ENCODE peak calls at places on chromosomes 12 and 14, in nine cellular contexts. B is Calu3, I is K562, Z is progenitor cell of endocrine pancreas, Q is tibial artery, Y is endothelial cell, H is Panc1, C is lung, L is AG09309. K is an unnamed sample.

GRCh38 chr12:46609281-46609623 is 216.5 kb downstream of the SLC38A4 start:
- DNase-seq in B (no peak), I (no peak), Z (no peak), Q (no peak), Y (no peak), H (no peak), C (no peak), L (no peak), K (no peak)

GRCh38 chr12:60830381-60830780 is 1234.6 kb downstream of the SLC16A7 start:
- DNase-seq in B (no peak), I (no peak), Z (no peak), Q (no peak), Y (no peak), H (no peak), C (no peak), L (no peak), K (peak; percentile 36)

GRCh38 chr14:69288001-69288771 is 28.2 kb downstream of the GALNT16 start:
- DNase-seq in B (peak; percentile 10), I (no peak), Z (no peak), Q (peak; percentile 69), Y (peak; percentile 23), H (no peak), C (no peak), L (peak; percentile 72), K (peak; percentile 33)

GRCh38 chr12:76337583-76337982 is 10.6 kb downstream of the BBS10 start:
- DNase-seq in B (no peak), I (no peak), Z (no peak), Q (no peak), Y (no peak), H (no peak), C (no peak), L (no peak), K (peak; percentile 17)

GRCh38 chr12:48999371-49000131 is at the start of gene DDN:
- DNase-seq in B (no peak), I (peak; percentile 80), Z (no peak), Q (no peak), Y (no peak), H (no peak), C (no peak), L (no peak), K (peak; percentile 32)

GRCh38 chr14:95903616-95904107 is 27.0 kb downstream of the TUNAR start:
- DNase-seq in B (no peak), I (no peak), Z (no peak), Q (no peak), Y (no peak), H (no peak), C (no peak), L (no peak), K (no peak)

GRCh38 chr12:61713121-61713520 is 547.1 kb upstream of the USP15 start:
- DNase-seq in B (no peak), I (no peak), Z (no peak), Q (no peak), Y (no peak), H (no peak), C (no peak), L (no peak), K (no peak)

GRCh38 chr14:77039285-77040058 is 11.0 kb upstream of the IRF2BPL start:
- DNase-seq in B (no peak), I (no peak), Z (no peak), Q (no peak), Y (no peak), H (no peak), C (no peak), L (no peak), K (no peak)

GRCh38 chr12:25745281-25745680 is 192.2 kb upstream of the LMNTD1 start:
- DNase-seq in B (no peak), I (no peak), Z (no peak), Q (no peak), Y (no peak), H (no peak), C (no peak), L (no peak), K (no peak)

GRCh38 chr14:90060965-90061848 is 587 bp upstream of the KCNK13 start:
- DNase-seq in B (peak; percentile 6), I (peak; percentile 35), Z (no peak), Q (no peak), Y (peak; percentile 7), H (no peak), C (no peak), L (no peak), K (no peak)

GRCh38 chr12:42421844-42422779 is 96.1 kb downstream of the PPHLN1 start:
- DNase-seq in B (no peak), I (peak; percentile 18), Z (no peak), Q (no peak), Y (no peak), H (no peak), C (no peak), L (peak; percentile 23), K (peak; percentile 49)

GRCh38 chr14:102558566-102558965 is 33.9 kb upstream of the RCOR1 start:
- DNase-seq in B (no peak), I (no peak), Z (no peak), Q (no peak), Y (no peak), H (no peak), C (no peak), L (no peak), K (no peak)

GRCh38 chr12:128267651-128268347 is 829 bp downstream of the TMEM132C start:
- DNase-seq in B (no peak), I (no peak), Z (no peak), Q (no peak), Y (no peak), H (no peak), C (no peak), L (no peak), K (no peak)

GRCh38 chr14:105356927-105357326 is 41.4 kb upstream of the TEX22 start:
- DNase-seq in B (no peak), I (no peak), Z (no peak), Q (no peak), Y (no peak), H (no peak), C (no peak), L (no peak), K (no peak)

GRCh38 chr12:93790472-93791152 is 113.4 kb downstream of the CRADD start:
- DNase-seq in B (peak; percentile 73), I (peak; percentile 35), Z (no peak), Q (no peak), Y (no peak), H (no peak), C (no peak), L (no peak), K (peak; percentile 84)

GRCh38 chr14:88535149-88535548 is 19.7 kb downstream of the PTPN21 start:
- DNase-seq in B (peak; percentile 56), I (peak; percentile 9), Z (no peak), Q (no peak), Y (peak; percentile 21), H (no peak), C (no peak), L (no peak), K (no peak)
- TF ChIP-seq CTCF in B (no peak), I (no peak), Z (peak; percentile 13), Q (no peak), Y (no peak), H (no peak), C (no peak), L (no peak), K (no peak)

GRCh38 chr12:2548095-2548494 is 246.7 kb upstream of the FKBP4 start:
- DNase-seq in B (no peak), I (no peak), Z (no peak), Q (no peak), Y (no peak), H (no peak), C (no peak), L (no peak), K (no peak)
- TF ChIP-seq CTCF in B (no peak), I (no peak), Z (no peak), Q (no peak), Y (no peak), H (no peak), C (no peak), L (peak; percentile 21), K (no peak)

GRCh38 chr12:22529281-22530060 is 14.9 kb downstream of the C2CD5 start:
- DNase-seq in B (no peak), I (peak; percentile 25), Z (no peak), Q (no peak), Y (no peak), H (peak; percentile 8), C (no peak), L (no peak), K (peak; percentile 48)
- TF ChIP-seq CTCF in B (peak; percentile 23), I (no peak), Z (peak; percentile 75), Q (peak; percentile 23), Y (peak; percentile 44), H (peak; percentile 44), C (peak; percentile 15), L (peak; percentile 26), K (peak; percentile 13)

DNA sequence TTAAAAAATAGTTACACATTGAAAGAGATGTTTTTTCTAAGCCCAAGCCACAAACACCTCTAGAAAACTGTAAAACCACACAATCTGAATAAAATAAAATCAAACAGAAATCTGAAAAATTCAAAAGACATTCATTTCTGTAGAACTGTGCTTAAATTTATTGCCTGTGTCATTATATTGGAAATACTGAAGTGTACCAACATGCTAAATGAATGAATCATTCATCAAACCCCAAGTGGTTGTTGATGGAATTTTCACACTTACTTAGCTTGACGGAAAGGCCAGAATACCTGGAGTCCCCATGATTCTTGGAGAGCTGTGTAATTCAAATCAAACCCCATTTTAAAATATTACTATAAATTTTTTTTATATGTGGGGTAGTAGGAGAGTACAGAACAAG is 2.7 kb downstream of the KITLG start:
- DNase-seq in B (peak; percentile 28), I (no peak), Z (no peak), Q (no peak), Y (no peak), H (no peak), C (no peak), L (no peak), K (peak; percentile 62)
- TF ChIP-seq CTCF in B (peak; percentile 25), I (no peak), Z (peak; percentile 46), Q (no peak), Y (peak; percentile 63), H (no peak), C (no peak), L (peak; percentile 8), K (peak; percentile 17)

DNA sequence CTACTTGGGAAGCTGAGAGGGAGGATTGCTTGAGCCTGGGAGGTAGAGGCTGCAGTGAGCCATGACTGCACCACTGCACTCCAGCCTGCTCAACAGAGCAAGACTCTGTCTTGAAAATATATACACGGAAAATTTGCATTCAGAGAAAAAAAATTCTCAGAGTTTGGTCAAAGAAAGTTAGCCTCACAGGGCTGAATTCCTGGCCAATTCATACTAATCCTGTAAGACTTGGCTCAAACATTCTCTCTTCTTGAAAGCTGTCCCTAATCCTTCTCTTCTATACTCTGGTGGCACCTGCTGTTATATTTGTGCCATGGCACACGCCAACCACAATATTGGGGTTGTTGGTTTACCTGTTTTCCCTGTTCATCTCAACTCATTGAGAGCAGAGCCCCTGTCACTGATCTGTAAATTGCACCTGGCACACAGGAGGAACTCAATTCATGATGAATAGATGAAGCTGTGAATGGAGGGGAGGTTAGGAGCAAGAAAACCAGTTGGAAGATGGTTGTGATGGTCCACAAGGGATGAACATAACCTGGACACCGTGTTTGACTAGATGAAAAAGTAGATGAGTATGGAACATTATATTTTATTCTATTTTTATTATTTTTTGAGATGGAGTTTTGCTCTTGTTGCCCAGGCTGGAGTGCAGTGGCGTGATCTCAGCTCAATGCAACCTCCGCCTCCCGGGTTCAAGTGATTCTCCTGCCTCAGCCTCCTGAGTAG is 36.8 kb upstream of the SPTSSA start:
- DNase-seq in B (peak; percentile 59), I (no peak), Z (no peak), Q (no peak), Y (no peak), H (no peak), C (no peak), L (no peak), K (peak; percentile 78)
- TF ChIP-seq CTCF in B (peak; percentile 65), I (peak; percentile 26), Z (peak; percentile 18), Q (no peak), Y (no peak), H (peak; percentile 84), C (peak; percentile 33), L (peak; percentile 28), K (peak; percentile 68)